ENCODE peak calls at places on chromosome X, in seven cellular contexts. One of them, this sample, is unnamed.

GRCh38 chrX:69055193-69055592 is 110.1 kb downstream of the PJA1 start:
- DNase-seq in astrocyte of the hippocampus: no peak
- DNase-seq in tibial artery: no peak
- DNase-seq in AG09309: no peak
- DNase-seq in right atrium auricular region: no peak
- DNase-seq in substantia nigra: no peak
- DNase-seq in omental fat pad: peak
- DNase-seq in this sample: no peak

GRCh38 chrX:69137911-69138310 is 27.3 kb downstream of the PJA1 start:
- DNase-seq in tibial artery: no peak
- DNase-seq in substantia nigra: no peak
- DNase-seq in omental fat pad: no peak
- DNase-seq in astrocyte of the hippocampus: no peak
- DNase-seq in AG09309: no peak
- DNase-seq in right atrium auricular region: no peak
- DNase-seq in this sample: no peak

GRCh38 chrX:50450324-50450723 is 20.3 kb downstream of the DGKK start:
- DNase-seq in tibial artery: no peak
- DNase-seq in astrocyte of the hippocampus: no peak
- DNase-seq in right atrium auricular region: no peak
- DNase-seq in omental fat pad: no peak
- DNase-seq in AG09309: no peak
- DNase-seq in substantia nigra: no peak
- DNase-seq in this sample: no peak

GRCh38 chrX:41802958-41803357 is 79.0 kb downstream of the GPR82 start:
- DNase-seq in tibial artery: no peak
- DNase-seq in AG09309: no peak
- DNase-seq in astrocyte of the hippocampus: no peak
- DNase-seq in substantia nigra: no peak
- DNase-seq in omental fat pad: no peak
- DNase-seq in right atrium auricular region: no peak
- DNase-seq in this sample: no peak

GRCh38 chrX:31423575-31424284 is 351.9 kb upstream of the FTHL17 start:
- DNase-seq in tibial artery: peak
- DNase-seq in astrocyte of the hippocampus: peak
- DNase-seq in AG09309: no peak
- DNase-seq in right atrium auricular region: no peak
- DNase-seq in omental fat pad: no peak
- DNase-seq in substantia nigra: no peak
- DNase-seq in this sample: peak

GRCh38 chrX:18709833-18710232 is 2.4 kb downstream of the PPEF1 start:
- DNase-seq in tibial artery: no peak
- DNase-seq in substantia nigra: no peak
- DNase-seq in right atrium auricular region: no peak
- DNase-seq in astrocyte of the hippocampus: no peak
- DNase-seq in omental fat pad: no peak
- DNase-seq in AG09309: no peak
- DNase-seq in this sample: no peak

GRCh38 chrX:74133156-74133796 is 170.7 kb upstream of the ZCCHC13 start:
- DNase-seq in substantia nigra: no peak
- DNase-seq in AG09309: peak
- DNase-seq in astrocyte of the hippocampus: peak
- DNase-seq in tibial artery: no peak
- DNase-seq in right atrium auricular region: no peak
- DNase-seq in omental fat pad: no peak
- DNase-seq in this sample: peak

GRCh38 chrX:119942831-119943184 is 743 bp downstream of the NKAP start:
- DNase-seq in tibial artery: no peak
- DNase-seq in omental fat pad: no peak
- DNase-seq in astrocyte of the hippocampus: no peak
- DNase-seq in right atrium auricular region: no peak
- DNase-seq in AG09309: no peak
- DNase-seq in substantia nigra: no peak
- DNase-seq in this sample: no peak

GRCh38 chrX:135432881-135433521 is 11.3 kb downstream of the SMIM10L2A start:
- DNase-seq in substantia nigra: no peak
- DNase-seq in right atrium auricular region: no peak
- DNase-seq in omental fat pad: no peak
- DNase-seq in astrocyte of the hippocampus: no peak
- DNase-seq in AG09309: no peak
- DNase-seq in tibial artery: no peak
- DNase-seq in this sample: no peak

GRCh38 chrX:40152706-40153334 is 55.1 kb upstream of the BCOR start:
- DNase-seq in astrocyte of the hippocampus: peak
- DNase-seq in AG09309: no peak
- DNase-seq in right atrium auricular region: no peak
- DNase-seq in substantia nigra: peak
- DNase-seq in tibial artery: no peak
- DNase-seq in omental fat pad: no peak
- DNase-seq in this sample: no peak

GRCh38 chrX:106711375-106711774 is 15.1 kb upstream of the RNF128 start:
- DNase-seq in astrocyte of the hippocampus: no peak
- DNase-seq in right atrium auricular region: no peak
- DNase-seq in substantia nigra: no peak
- DNase-seq in tibial artery: no peak
- DNase-seq in AG09309: no peak
- DNase-seq in omental fat pad: no peak
- DNase-seq in this sample: no peak

GRCh38 chrX:87517571-87518141 is at the start of gene KLHL4:
- DNase-seq in astrocyte of the hippocampus: peak
- DNase-seq in omental fat pad: no peak
- DNase-seq in tibial artery: no peak
- DNase-seq in right atrium auricular region: peak
- DNase-seq in substantia nigra: peak
- DNase-seq in AG09309: no peak
- DNase-seq in this sample: peak

GRCh38 chrX:44785652-44786051 is 58.2 kb upstream of the DUSP21 start:
- DNase-seq in omental fat pad: no peak
- DNase-seq in astrocyte of the hippocampus: peak
- DNase-seq in AG09309: peak
- DNase-seq in tibial artery: no peak
- DNase-seq in substantia nigra: no peak
- DNase-seq in right atrium auricular region: no peak
- DNase-seq in this sample: no peak

GRCh38 chrX:149711545-149712236 is at the start of gene MAGEA11:
- DNase-seq in omental fat pad: no peak
- DNase-seq in right atrium auricular region: no peak
- DNase-seq in tibial artery: no peak
- DNase-seq in AG09309: no peak
- DNase-seq in substantia nigra: no peak
- DNase-seq in astrocyte of the hippocampus: no peak
- DNase-seq in this sample: no peak

GRCh38 chrX:94662665-94663064 is 988.7 kb downstream of the FAM133A start:
- DNase-seq in substantia nigra: no peak
- DNase-seq in tibial artery: no peak
- DNase-seq in AG09309: no peak
- DNase-seq in right atrium auricular region: no peak
- DNase-seq in astrocyte of the hippocampus: no peak
- DNase-seq in omental fat pad: no peak
- DNase-seq in this sample: no peak

GRCh38 chrX:142134533-142134932 is 70.6 kb downstream of the MAGEC2 start:
- DNase-seq in substantia nigra: no peak
- DNase-seq in astrocyte of the hippocampus: no peak
- DNase-seq in AG09309: no peak
- DNase-seq in tibial artery: no peak
- DNase-seq in right atrium auricular region: no peak
- DNase-seq in omental fat pad: no peak
- DNase-seq in this sample: no peak

GRCh38 chrX:108261541-108262218 is 170.1 kb downstream of the ATG4A start:
- DNase-seq in tibial artery: no peak
- DNase-seq in astrocyte of the hippocampus: no peak
- DNase-seq in omental fat pad: no peak
- DNase-seq in AG09309: no peak
- DNase-seq in right atrium auricular region: no peak
- DNase-seq in substantia nigra: no peak
- DNase-seq in this sample: no peak

GRCh38 chrX:110418220-110418856 is 59.7 kb downstream of the RTL9 start:
- DNase-seq in AG09309: no peak
- DNase-seq in right atrium auricular region: no peak
- DNase-seq in tibial artery: no peak
- DNase-seq in omental fat pad: no peak
- DNase-seq in substantia nigra: no peak
- DNase-seq in astrocyte of the hippocampus: peak
- DNase-seq in this sample: no peak

GRCh38 chrX:71533850-71534515 is 1.1 kb downstream of the OGT start:
- DNase-seq in substantia nigra: peak
- DNase-seq in tibial artery: peak
- DNase-seq in astrocyte of the hippocampus: peak
- DNase-seq in AG09309: no peak
- DNase-seq in omental fat pad: no peak
- DNase-seq in right atrium auricular region: no peak
- DNase-seq in this sample: peak

GRCh38 chrX:74420194-74421035 is 878 bp upstream of the SLC16A2 start:
- DNase-seq in substantia nigra: peak
- DNase-seq in AG09309: peak
- DNase-seq in tibial artery: peak
- DNase-seq in astrocyte of the hippocampus: peak
- DNase-seq in omental fat pad: no peak
- DNase-seq in right atrium auricular region: peak
- DNase-seq in this sample: peak

GRCh38 chrX:71661919-71662318 is 5.4 kb upstream of the LOC101059915 start:
- DNase-seq in AG09309: no peak
- DNase-seq in tibial artery: no peak
- DNase-seq in astrocyte of the hippocampus: no peak
- DNase-seq in omental fat pad: no peak
- DNase-seq in substantia nigra: no peak
- DNase-seq in right atrium auricular region: no peak
- DNase-seq in this sample: no peak

GRCh38 chrX:51332188-51332942 is at the start of gene NUDT10:
- DNase-seq in omental fat pad: no peak
- DNase-seq in astrocyte of the hippocampus: peak
- DNase-seq in right atrium auricular region: no peak
- DNase-seq in substantia nigra: no peak
- DNase-seq in tibial artery: no peak
- DNase-seq in AG09309: no peak
- DNase-seq in this sample: no peak

GRCh38 chrX:68685722-68686683 is 38.5 kb downstream of the STARD8 start:
- DNase-seq in tibial artery: no peak
- DNase-seq in AG09309: no peak
- DNase-seq in astrocyte of the hippocampus: peak
- DNase-seq in substantia nigra: no peak
- DNase-seq in right atrium auricular region: peak
- DNase-seq in omental fat pad: no peak
- DNase-seq in this sample: no peak

GRCh38 chrX:134599173-134599914 is 58.9 kb downstream of the PLAC1 start:
- DNase-seq in tibial artery: peak
- DNase-seq in astrocyte of the hippocampus: peak
- DNase-seq in AG09309: peak
- DNase-seq in right atrium auricular region: no peak
- DNase-seq in omental fat pad: no peak
- DNase-seq in substantia nigra: no peak
- DNase-seq in this sample: no peak

GRCh38 chrX:102604327-102604726 is 5.0 kb downstream of the ARMCX5 start:
- DNase-seq in astrocyte of the hippocampus: no peak
- DNase-seq in tibial artery: no peak
- DNase-seq in AG09309: no peak
- DNase-seq in right atrium auricular region: no peak
- DNase-seq in omental fat pad: no peak
- DNase-seq in substantia nigra: no peak
- DNase-seq in this sample: no peak

GRCh38 chrX:103630171-103630511 is 1.4 kb downstream of the TCEAL1 start:
- DNase-seq in substantia nigra: no peak
- DNase-seq in astrocyte of the hippocampus: no peak
- DNase-seq in tibial artery: no peak
- DNase-seq in right atrium auricular region: no peak
- DNase-seq in omental fat pad: no peak
- DNase-seq in AG09309: no peak
- DNase-seq in this sample: no peak

GRCh38 chrX:123779908-123780396 is 47.1 kb upstream of the THOC2 start:
- DNase-seq in right atrium auricular region: no peak
- DNase-seq in omental fat pad: no peak
- DNase-seq in substantia nigra: no peak
- DNase-seq in astrocyte of the hippocampus: no peak
- DNase-seq in AG09309: no peak
- DNase-seq in tibial artery: no peak
- DNase-seq in this sample: peak

GRCh38 chrX:101744085-101744484 is 84.4 kb upstream of the ARMCX2 start:
- DNase-seq in AG09309: no peak
- DNase-seq in omental fat pad: no peak
- DNase-seq in substantia nigra: no peak
- DNase-seq in tibial artery: peak
- DNase-seq in astrocyte of the hippocampus: peak
- DNase-seq in right atrium auricular region: no peak
- DNase-seq in this sample: no peak

GRCh38 chrX:49269768-49270248 is at the start of gene PPP1R3F:
- DNase-seq in omental fat pad: no peak
- DNase-seq in substantia nigra: no peak
- DNase-seq in astrocyte of the hippocampus: no peak
- DNase-seq in right atrium auricular region: no peak
- DNase-seq in AG09309: no peak
- DNase-seq in tibial artery: no peak
- DNase-seq in this sample: no peak

GRCh38 chrX:131816551-131817136 is 206.5 kb upstream of the STK26 start:
- DNase-seq in tibial artery: peak
- DNase-seq in AG09309: peak
- DNase-seq in astrocyte of the hippocampus: peak
- DNase-seq in right atrium auricular region: no peak
- DNase-seq in omental fat pad: peak
- DNase-seq in substantia nigra: peak
- DNase-seq in this sample: no peak

This sample was measured in PC-9.